ENCODE peak calls at places on chromosome 11, in eight cellular contexts. N is WERI-Rb-1, Z is body of pancreas, T is NCI-H1436, G is mesenchymal stem cell, V is substantia nigra, D is A549, B is T-cell. H is an unnamed sample.

GRCh38 chr11:12803086-12803826 is 129.0 kb downstream of the TEAD1 start:
- DNase-seq in D (no peak), B (no peak), N (no peak), V (no peak), Z (no peak), G (peak), T (no peak), H (peak)

GRCh38 chr11:1448882-1449281 is 37.7 kb downstream of the MOB2 start:
- DNase-seq in D (no peak), N (no peak), G (no peak), T (no peak), Z (no peak), B (no peak), V (no peak), H (no peak)

GRCh38 chr11:12066799-12067508 is 43.4 kb upstream of the MICAL2 start:
- DNase-seq in Z (no peak), T (no peak), B (no peak), D (no peak), N (no peak), G (peak), V (no peak), H (no peak)

GRCh38 chr11:65932558-65932919 is 12.7 kb upstream of the TSGA10IP start:
- DNase-seq in N (peak), G (no peak), D (peak), T (no peak), B (no peak), Z (no peak), V (no peak), H (peak)

GRCh38 chr11:103078710-103079109 is 13.2 kb downstream of the DCUN1D5 start:
- DNase-seq in G (no peak), B (no peak), Z (no peak), T (no peak), V (no peak), N (no peak), D (no peak), H (no peak)

GRCh38 chr11:44018127-44018521 is 29.7 kb upstream of the ACCSL start:
- DNase-seq in V (no peak), B (no peak), D (no peak), T (no peak), N (no peak), Z (no peak), G (no peak), H (no peak)

GRCh38 chr11:16204261-16204660 is 152.1 kb downstream of the SOX6 start:
- DNase-seq in V (no peak), Z (no peak), N (no peak), G (no peak), D (no peak), B (no peak), T (no peak), H (no peak)

GRCh38 chr11:117725048-117725734 is 71.8 kb downstream of the DSCAML1 start:
- DNase-seq in V (no peak), N (no peak), G (no peak), D (no peak), B (no peak), T (no peak), Z (no peak), H (no peak)

GRCh38 chr11:6298605-6299004 is 21.7 kb downstream of the CAVIN3 start:
- DNase-seq in G (peak), D (peak), Z (peak), V (no peak), B (no peak), N (peak), T (peak), H (peak)